ENCODE peak calls at places on chromosomes 11 and 22, in seven cellular contexts. K is lower leg skin, E is heart left ventricle, X is H1, Q is IMR-90, A is transverse colon, L is tibial nerve. R is an unnamed sample.
A peak's percentile ranks its signal among the peaks of the same experiment; 100 is the strongest.

GRCh38 chr11:68658661-68659060 is 25.7 kb upstream of the GAL start:
- DNase-seq in K (no peak), E (no peak), X (no peak), Q (peak; percentile 31), A (no peak), L (peak; percentile 27), R (no peak)

GRCh38 chr11:66904055-66904454 is 47.2 kb downstream of the LRFN4 start:
- DNase-seq in K (no peak), E (no peak), X (no peak), Q (peak; percentile 23), A (peak; percentile 66), L (no peak), R (no peak)

GRCh38 chr22:46909237-46910030 is 147.0 kb downstream of the TBC1D22A start:
- DNase-seq in K (peak; percentile 74), E (no peak), X (no peak), Q (no peak), A (no peak), L (no peak), R (no peak)

GRCh38 chr11:9982796-9983579 is 311.0 kb downstream of the SBF2 start:
- DNase-seq in K (no peak), E (no peak), X (peak; percentile 75), Q (peak; percentile 40), A (peak; percentile 38), L (no peak), R (no peak)

GRCh38 chr11:12679471-12679870 is 5.2 kb downstream of the TEAD1 start:
- DNase-seq in K (no peak), E (no peak), X (no peak), Q (no peak), A (no peak), L (no peak), R (no peak)

GRCh38 chr22:18965526-18966421 is 29.7 kb upstream of the PRODH start:
- DNase-seq in K (no peak), E (no peak), X (no peak), Q (no peak), A (no peak), L (no peak), R (peak; percentile 49)

GRCh38 chr11:113234888-113235287 is 79.5 kb upstream of the TTC12 start:
- DNase-seq in K (no peak), E (no peak), X (no peak), Q (no peak), A (no peak), L (no peak), R (no peak)

GRCh38 chr11:76918941-76919386 is 58.2 kb downstream of the ACER3 start:
- DNase-seq in K (no peak), E (no peak), X (no peak), Q (peak; percentile 78), A (peak; percentile 15), L (no peak), R (no peak)

GRCh38 chr11:11416502-11416901 is 63.5 kb upstream of the CSNK2A3 start:
- DNase-seq in K (no peak), E (no peak), X (no peak), Q (peak; percentile 45), A (no peak), L (no peak), R (no peak)

GRCh38 chr11:63666874-63667273 is 4.3 kb downstream of the ATL3 start:
- DNase-seq in K (peak; percentile 12), E (no peak), X (no peak), Q (peak; percentile 94), A (no peak), L (no peak), R (no peak)

GRCh38 chr11:18192988-18193387 is 20.4 kb downstream of the MRGPRX4 start:
- DNase-seq in K (no peak), E (no peak), X (no peak), Q (no peak), A (no peak), L (no peak), R (no peak)

GRCh38 chr22:23984430-23984829 is 4.5 kb downstream of the GSTT2 start:
- DNase-seq in K (no peak), E (no peak), X (no peak), Q (peak; percentile 38), A (no peak), L (no peak), R (no peak)

GRCh38 chr11:2754008-2754407 is 54.2 kb upstream of the KCNQ1OT1 start:
- DNase-seq in K (peak; percentile 23), E (no peak), X (no peak), Q (no peak), A (no peak), L (no peak), R (no peak)

GRCh38 chr22:42934338-42934737 is 77.3 kb upstream of the ARFGAP3 start:
- DNase-seq in K (no peak), E (no peak), X (no peak), Q (no peak), A (no peak), L (no peak), R (no peak)

GRCh38 chr22:17302616-17303015 is 66.6 kb upstream of the CECR2 start:
- DNase-seq in K (no peak), E (no peak), X (no peak), Q (no peak), A (no peak), L (no peak), R (no peak)

GRCh38 chr11:69848196-69848595 is 29.0 kb upstream of the FGF3 start:
- DNase-seq in K (no peak), E (no peak), X (no peak), Q (peak; percentile 32), A (no peak), L (no peak), R (no peak)

GRCh38 chr11:7021318-7021717 is 1.0 kb downstream of the NLRP14 start:
- DNase-seq in K (no peak), E (no peak), X (no peak), Q (no peak), A (no peak), L (no peak), R (no peak)

GRCh38 chr11:75767228-75767572 is 1.4 kb upstream of the DGAT2 start:
- DNase-seq in K (no peak), E (no peak), X (no peak), Q (no peak), A (no peak), L (no peak), R (no peak)

GRCh38 chr11:75768909-75769771 is 562 bp downstream of the DGAT2 start:
- DNase-seq in K (no peak), E (no peak), X (no peak), Q (no peak), A (no peak), L (no peak), R (no peak)

GRCh38 chr11:75766449-75767227 is 1.9 kb upstream of the DGAT2 start:
- DNase-seq in K (no peak), E (no peak), X (no peak), Q (no peak), A (no peak), L (no peak), R (no peak)

GRCh38 chr11:75767793-75768111 is 826 bp upstream of the DGAT2 start:
- DNase-seq in K (no peak), E (no peak), X (no peak), Q (no peak), A (no peak), L (no peak), R (no peak)

DNA sequence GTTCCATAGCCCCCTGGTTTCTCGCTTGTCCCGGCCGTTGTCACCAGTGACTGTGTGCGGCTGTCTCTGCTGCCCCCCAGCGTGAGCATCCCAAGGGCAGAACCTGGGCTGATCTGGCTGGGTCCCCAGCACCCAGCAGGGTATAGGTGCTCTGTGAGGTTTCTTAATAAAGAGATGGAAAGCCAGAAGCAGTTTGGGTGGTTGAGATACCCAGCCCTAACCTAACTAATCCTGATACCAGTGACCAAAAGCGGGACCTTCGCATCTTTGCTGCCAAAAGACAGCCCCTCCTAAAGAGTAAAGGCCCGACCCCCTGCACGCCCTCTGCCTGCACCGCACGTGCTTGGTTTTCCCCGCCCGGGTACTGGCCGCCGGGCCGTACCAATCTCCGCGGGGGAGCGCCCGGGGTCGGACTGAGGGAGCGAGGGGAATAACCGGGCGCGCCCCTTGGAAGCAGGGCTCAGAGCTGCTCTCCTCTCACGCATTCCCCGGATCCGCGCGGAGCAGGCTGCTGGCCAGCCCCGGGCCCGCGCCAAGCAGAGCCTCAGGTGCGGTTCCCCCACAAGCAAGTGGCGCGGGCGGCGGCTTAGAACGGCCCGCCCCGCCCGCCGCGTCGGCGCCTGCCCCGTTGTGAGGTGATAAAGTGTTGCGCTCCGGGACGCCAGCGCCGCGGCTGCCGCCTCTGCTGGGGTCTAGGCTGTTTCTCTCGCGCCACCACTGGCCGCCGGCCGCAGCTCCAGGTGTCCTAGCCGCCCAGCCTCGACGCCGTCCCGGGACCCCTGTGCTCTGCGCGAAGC is at the start of gene DGAT2:
- DNase-seq in K (peak; percentile 90), E (peak; percentile 82), X (peak; percentile 33), Q (peak; percentile 42), A (peak; percentile 80), L (peak; percentile 29), R (peak; percentile 97)
- TF ChIP-seq POLR2A in K (no peak), E (no peak), X (no peak), Q (no peak), A (no peak), L (peak; percentile 11), R (no peak)

DNA sequence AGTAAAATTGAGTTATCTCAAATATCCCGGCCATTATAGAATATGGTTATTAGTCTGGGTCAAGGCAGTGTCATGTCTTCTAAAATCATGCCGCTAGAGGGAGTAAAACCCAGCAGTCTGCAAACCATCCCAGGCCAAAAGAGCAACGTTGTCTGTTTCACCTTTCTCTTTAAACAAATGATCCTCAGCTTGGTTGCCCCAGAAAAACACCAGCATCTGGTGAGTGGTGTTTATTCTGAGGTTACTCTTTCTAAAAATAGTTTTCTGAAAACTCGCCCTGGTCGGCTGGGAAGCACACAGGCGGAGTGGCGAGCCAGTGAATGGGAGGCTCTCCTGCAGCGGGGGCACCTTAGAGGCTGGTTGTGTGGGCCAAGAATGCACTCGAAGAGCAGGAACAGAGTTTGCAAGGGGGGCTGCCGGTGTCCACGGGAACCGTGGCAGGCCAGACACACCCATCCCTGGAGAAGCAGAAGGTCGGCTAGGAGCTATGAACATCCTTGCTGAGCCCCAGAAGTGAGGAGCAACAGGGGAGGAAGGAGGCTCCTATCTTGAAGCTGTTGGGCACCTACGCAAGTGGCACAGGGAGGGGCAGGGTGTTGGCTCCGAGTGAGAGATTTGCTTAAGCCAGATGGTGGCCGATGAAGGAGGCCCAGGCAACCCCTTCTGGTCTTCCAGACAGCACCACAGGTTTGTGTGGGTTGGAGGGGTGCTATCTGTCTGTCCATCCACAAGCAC is 297.1 kb downstream of the ETS1 start:
- DNase-seq in K (peak; percentile 87), E (peak; percentile 55), X (no peak), Q (peak; percentile 95), A (peak; percentile 86), L (peak; percentile 32), R (peak; percentile 44)
- H3K4me3 ChIP-seq in K (no peak overlapping the region), E (peak overlapping the region; percentile 28), X (no peak overlapping the region), Q (no peak overlapping the region), A (no peak overlapping the region), L (no peak overlapping the region), R (peak overlapping the region; percentile 26)

GRCh38 chr11:95254139-95254704 is 23.2 kb upstream of the SESN3 start:
- DNase-seq in K (peak; percentile 93), E (peak; percentile 83), X (no peak), Q (peak; percentile 87), A (peak; percentile 84), L (peak; percentile 61), R (no peak)
- TF ChIP-seq POLR2A in K (no peak), E (no peak), X (peak; percentile 48), Q (no peak), A (no peak), L (peak; percentile 59), R (no peak)

DNA sequence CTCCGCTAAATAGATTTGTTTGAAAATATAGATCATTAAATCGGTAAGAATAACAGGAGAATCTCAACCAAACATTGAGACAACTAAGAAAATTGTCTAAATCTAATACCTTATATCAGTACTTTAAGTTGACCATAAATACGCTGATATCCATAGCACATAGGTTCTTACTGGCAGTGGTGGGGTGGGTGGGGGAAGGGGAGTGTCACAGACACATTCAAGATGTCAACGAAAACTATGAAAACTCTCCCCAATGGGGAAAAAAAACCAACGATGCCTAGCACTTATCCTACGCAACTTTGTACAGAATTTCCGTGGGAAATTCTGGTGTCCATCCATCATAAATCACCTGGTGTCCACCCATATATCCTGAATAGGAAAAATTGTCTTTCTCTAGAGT is 6.2 kb downstream of the GRAP2 start:
- DNase-seq in K (no peak), E (no peak), X (no peak), Q (no peak), A (no peak), L (no peak), R (no peak)
- H3K4me3 ChIP-seq in K (no peak overlapping the region), E (no peak overlapping the region), X (no peak overlapping the region), Q (no peak overlapping the region), A (no peak overlapping the region), L (no peak overlapping the region), R (no peak overlapping the region)

R was measured in upper lobe of left lung.